ENCODE peak calls at places on chromosomes 2 and 18, in eight cellular contexts. K is IMR-90, R is OCI-LY7, N is HCT116, S is right cardiac atrium, A is colonic mucosa, E is right atrium auricular region, F is PC-3. I is an unnamed sample.

GRCh38 chr2:27752551-27753237 is 18.8 kb upstream of the MRPL33 start:
- DNase-seq in K (no peak), S (no peak), A (peak), F (peak), N (no peak), R (no peak), E (peak), I (no peak)

GRCh38 chr18:12651651-12652050 is 6.3 kb downstream of the SPIRE1 start:
- DNase-seq in E (no peak), F (no peak), N (no peak), R (no peak), S (no peak), A (no peak), K (no peak), I (no peak)

GRCh38 chr2:20222769-20223344 is 2.1 kb downstream of the SDC1 start:
- DNase-seq in F (peak), E (no peak), S (no peak), K (no peak), N (no peak), A (no peak), R (no peak), I (no peak)

GRCh38 chr2:108958002-108958401 is 31.0 kb downstream of the EDAR start:
- DNase-seq in N (peak), E (no peak), F (no peak), A (peak), R (no peak), K (no peak), S (no peak), I (peak)

GRCh38 chr2:140257692-140258300 is 1477.6 kb upstream of the NXPH2 start:
- DNase-seq in E (no peak), A (no peak), F (no peak), K (no peak), S (no peak), R (no peak), N (no peak), I (no peak)

GRCh38 chr18:7778181-7778580 is 211.1 kb downstream of the PTPRM start:
- DNase-seq in K (peak), R (no peak), A (no peak), N (no peak), S (no peak), E (no peak), F (peak), I (no peak)

GRCh38 chr2:230797515-230798495 is 66.9 kb upstream of the ITM2C start:
- DNase-seq in A (no peak), E (no peak), R (peak), F (no peak), N (no peak), K (peak), S (no peak), I (no peak)

GRCh38 chr2:177799531-177799930 is 273.0 kb downstream of the PDE11A start:
- DNase-seq in F (peak), A (peak), E (no peak), R (peak), N (no peak), K (peak), S (no peak), I (no peak)

GRCh38 chr2:7118606-7119503 is 201.6 kb downstream of the RNF144A start:
- DNase-seq in A (no peak), R (peak), F (peak), N (no peak), S (peak), K (peak), E (no peak), I (no peak)

GRCh38 chr2:67650292-67651133 is 253.4 kb downstream of the ETAA1 start:
- DNase-seq in E (peak), A (peak), F (peak), S (peak), R (peak), N (peak), K (peak), I (no peak)

GRCh38 chr2:230678018-230678417 is 34.6 kb upstream of the CAB39 start:
- DNase-seq in A (no peak), R (no peak), E (no peak), F (no peak), K (no peak), N (no peak), S (no peak), I (no peak)

DNA sequence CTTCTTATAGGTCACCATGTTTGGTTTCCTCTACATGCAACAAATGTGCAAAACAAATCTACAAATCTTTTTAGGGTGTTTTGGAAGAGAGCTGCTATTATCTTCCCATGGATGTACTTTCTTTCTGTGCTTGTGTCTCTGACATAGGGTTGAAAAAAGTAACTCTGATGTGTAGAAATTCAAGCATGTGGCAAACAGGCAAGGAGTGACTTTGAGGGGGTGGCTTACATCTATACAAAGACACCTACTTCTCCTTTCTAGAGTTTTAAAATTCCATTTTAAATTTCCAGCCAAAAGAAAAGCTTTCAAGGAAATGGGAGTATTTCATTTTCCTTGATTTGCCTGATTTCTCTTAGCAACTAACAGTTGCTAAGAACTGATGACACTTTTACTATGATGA is 904.8 kb upstream of the CELF4 start:
- DNase-seq in R (no peak), S (no peak), E (no peak), F (no peak), K (no peak), N (no peak), A (no peak), I (no peak)
- H3K4me3 ChIP-seq in R (no peak), S (no peak), E (no peak), F (no peak), K (no peak), N (no peak), A (no peak), I (no peak)

GRCh38 chr2:64328415-64328722 is 125.6 kb upstream of the LGALSL start:
- DNase-seq in A (no peak), R (peak), E (peak), S (no peak), N (no peak), K (no peak), F (no peak), I (no peak)

GRCh38 chr2:64325852-64326577 is 127.9 kb upstream of the LGALSL start:
- DNase-seq in E (no peak), N (no peak), A (no peak), R (peak), K (no peak), S (no peak), F (no peak), I (peak)

GRCh38 chr2:64327510-64328414 is 126.2 kb upstream of the LGALSL start:
- DNase-seq in E (no peak), F (peak), K (no peak), S (peak), A (no peak), R (peak), N (no peak), I (peak)

GRCh38 chr2:64326578-64327050 is 127.3 kb upstream of the LGALSL start:
- DNase-seq in S (no peak), R (no peak), K (no peak), A (no peak), F (no peak), E (no peak), N (no peak), I (no peak)

GRCh38 chr2:64327129-64327509 is 126.8 kb upstream of the LGALSL start:
- DNase-seq in E (no peak), N (no peak), S (no peak), A (no peak), R (no peak), F (peak), K (no peak), I (no peak)
- H3K4me3 ChIP-seq in E (no peak), N (no peak), S (no peak), A (no peak), R (peak), F (no peak), K (no peak), I (peak)

DNA sequence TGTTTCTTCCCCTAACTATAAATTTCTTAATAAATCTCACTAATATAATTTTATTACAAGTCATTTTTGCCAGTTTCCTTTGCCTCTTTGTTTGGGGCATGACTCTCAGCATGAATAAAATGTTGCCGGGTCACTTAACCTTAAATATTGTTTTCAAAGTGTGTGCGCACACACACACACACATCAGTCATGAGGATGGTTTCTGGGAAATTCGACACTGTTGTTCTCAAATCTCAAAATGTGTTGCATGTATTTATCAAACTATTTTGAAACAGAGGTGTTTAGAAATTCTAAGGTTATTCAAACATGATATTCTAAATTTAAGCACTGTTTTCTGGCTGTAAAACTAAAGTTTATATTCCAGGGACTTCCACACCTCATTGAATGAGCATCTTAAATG is 31.5 kb downstream of the FAP start:
- DNase-seq in K (no peak), A (no peak), R (no peak), E (no peak), N (no peak), S (no peak), F (peak), I (no peak)
- H3K4me3 ChIP-seq in K (no peak), A (no peak), R (no peak), E (no peak), N (no peak), S (no peak), F (no peak), I (no peak)

GRCh38 chr2:178863856-178864620 is 56.8 kb upstream of the TTN start:
- DNase-seq in S (peak), N (no peak), A (peak), F (peak), E (peak), K (no peak), R (no peak), I (no peak)
- H3K4me3 ChIP-seq in S (peak), N (no peak), A (no peak), F (peak), E (no peak), K (no peak), R (no peak), I (no peak)

GRCh38 chr2:222025891-222026271 is 272.9 kb downstream of the PAX3 start:
- DNase-seq in S (no peak), R (no peak), F (no peak), E (no peak), N (no peak), K (no peak), A (no peak), I (no peak)
- H3K4me3 ChIP-seq in S (no peak), R (no peak), F (no peak), E (no peak), N (no peak), K (no peak), A (no peak), I (no peak)

DNA sequence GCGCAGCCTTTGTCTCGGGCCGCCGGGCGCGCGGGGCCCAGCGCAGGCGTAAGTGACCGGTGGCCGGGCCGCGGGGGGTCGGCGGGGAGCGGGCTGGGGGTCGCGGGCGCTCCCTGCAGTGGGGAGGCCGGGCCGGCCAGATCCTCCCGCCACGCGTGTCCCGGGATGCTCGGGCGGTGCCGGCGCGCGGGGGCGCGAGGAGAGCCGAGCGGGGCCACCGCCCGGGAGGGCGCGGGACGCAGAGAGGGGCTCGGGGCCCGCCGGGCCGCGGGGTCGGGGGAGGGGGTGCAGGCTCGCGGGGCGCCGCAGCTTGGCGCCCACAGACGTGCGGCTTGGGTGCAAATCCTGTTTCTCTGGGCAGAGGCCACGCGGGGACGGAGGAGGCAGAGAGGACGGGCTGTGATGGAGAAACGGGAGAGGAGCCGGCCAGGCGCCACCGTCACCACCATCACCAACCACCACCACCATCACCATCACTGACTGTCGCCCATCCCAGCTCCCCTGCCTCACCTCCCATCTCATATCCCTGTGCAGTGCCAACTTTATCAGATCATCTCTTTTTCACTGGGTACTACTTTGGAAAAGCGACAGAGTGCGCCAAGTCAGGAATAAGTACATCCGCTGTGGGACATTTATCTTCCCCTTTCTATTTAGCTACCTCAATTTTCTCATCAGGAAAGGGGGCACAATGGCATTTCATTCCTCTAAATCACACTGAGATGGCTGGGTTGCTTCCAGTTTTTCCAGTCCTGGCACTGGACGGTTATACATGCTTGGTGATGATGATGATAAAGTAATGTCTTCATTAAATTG is 97.2 kb upstream of the GPR45 start:
- DNase-seq in N (no peak), K (no peak), E (no peak), R (no peak), F (no peak), A (no peak), S (no peak), I (no peak)
- H3K4me3 ChIP-seq in N (peak), K (peak), E (no peak), R (no peak), F (no peak), A (peak), S (peak), I (no peak)

I was measured in CD8-positive, alpha-beta T cell.